ENCODE peak calls at places on chromosome X, in five cellular contexts. One of them, this sample, is unnamed. For H3K36me3, the result is how much of the 10 kb centered on the place peaks cover.

GRCh38 chrX:115582871-115583729 is 22.1 kb downstream of the PLS3 start:
- DNase-seq in upper lobe of right lung: peak
- DNase-seq in psoas muscle: no peak
- DNase-seq in heart left ventricle: no peak
- DNase-seq in OCI-LY7: no peak
- DNase-seq in this sample: peak

GRCh38 chrX:41596586-41596985 is 92.2 kb upstream of the GPR34 start:
- DNase-seq in upper lobe of right lung: no peak
- DNase-seq in psoas muscle: no peak
- DNase-seq in heart left ventricle: no peak
- DNase-seq in OCI-LY7: peak
- DNase-seq in this sample: no peak

GRCh38 chrX:49193542-49193964 is 6.4 kb downstream of the SYP start:
- DNase-seq in upper lobe of right lung: no peak
- DNase-seq in psoas muscle: no peak
- DNase-seq in heart left ventricle: no peak
- DNase-seq in OCI-LY7: no peak
- DNase-seq in this sample: no peak

GRCh38 chrX:22109442-22109841 is 77.3 kb downstream of the PHEX start:
- DNase-seq in upper lobe of right lung: no peak
- DNase-seq in psoas muscle: no peak
- DNase-seq in heart left ventricle: no peak
- DNase-seq in OCI-LY7: no peak
- DNase-seq in this sample: no peak

GRCh38 chrX:150857453-150857852 is 41.0 kb downstream of the CD99L2 start:
- DNase-seq in upper lobe of right lung: no peak
- DNase-seq in psoas muscle: no peak
- DNase-seq in heart left ventricle: no peak
- DNase-seq in OCI-LY7: no peak
- DNase-seq in this sample: no peak

GRCh38 chrX:4708970-4709760 is 995.7 kb upstream of the PRKX start:
- DNase-seq in upper lobe of right lung: no peak
- DNase-seq in psoas muscle: no peak
- DNase-seq in heart left ventricle: no peak
- DNase-seq in OCI-LY7: no peak
- DNase-seq in this sample: peak

GRCh38 chrX:115260330-115260729 is 26.4 kb upstream of the LRCH2 start:
- DNase-seq in upper lobe of right lung: no peak
- DNase-seq in psoas muscle: no peak
- DNase-seq in heart left ventricle: no peak
- DNase-seq in OCI-LY7: no peak
- DNase-seq in this sample: no peak

GRCh38 chrX:150841466-150842197 is 56.8 kb downstream of the CD99L2 start:
- DNase-seq in upper lobe of right lung: no peak
- DNase-seq in psoas muscle: no peak
- DNase-seq in heart left ventricle: no peak
- DNase-seq in OCI-LY7: no peak
- DNase-seq in this sample: no peak

GRCh38 chrX:11117751-11118150 is 6.6 kb downstream of the HCCS start:
- DNase-seq in upper lobe of right lung: no peak
- DNase-seq in psoas muscle: no peak
- DNase-seq in heart left ventricle: no peak
- DNase-seq in OCI-LY7: no peak
- DNase-seq in this sample: no peak

GRCh38 chrX:130402211-130402684 is 461 bp downstream of the RBMX2 start:
- DNase-seq in upper lobe of right lung: no peak
- DNase-seq in psoas muscle: no peak
- DNase-seq in heart left ventricle: no peak
- DNase-seq in OCI-LY7: no peak
- DNase-seq in this sample: no peak

GRCh38 chrX:24231169-24231568 is 81.6 kb downstream of the ZFX start:
- DNase-seq in upper lobe of right lung: no peak
- DNase-seq in psoas muscle: no peak
- DNase-seq in heart left ventricle: no peak
- DNase-seq in OCI-LY7: no peak
- DNase-seq in this sample: peak

GRCh38 chrX:107619836-107620235 is 8.5 kb upstream of the PRPS1 start:
- DNase-seq in upper lobe of right lung: no peak
- DNase-seq in psoas muscle: no peak
- DNase-seq in heart left ventricle: no peak
- DNase-seq in OCI-LY7: no peak
- DNase-seq in this sample: no peak

GRCh38 chrX:15322472-15322871 is 7.0 kb upstream of the ASB11 start:
- DNase-seq in upper lobe of right lung: no peak
- DNase-seq in psoas muscle: no peak
- DNase-seq in heart left ventricle: no peak
- DNase-seq in OCI-LY7: no peak
- DNase-seq in this sample: no peak

DNA sequence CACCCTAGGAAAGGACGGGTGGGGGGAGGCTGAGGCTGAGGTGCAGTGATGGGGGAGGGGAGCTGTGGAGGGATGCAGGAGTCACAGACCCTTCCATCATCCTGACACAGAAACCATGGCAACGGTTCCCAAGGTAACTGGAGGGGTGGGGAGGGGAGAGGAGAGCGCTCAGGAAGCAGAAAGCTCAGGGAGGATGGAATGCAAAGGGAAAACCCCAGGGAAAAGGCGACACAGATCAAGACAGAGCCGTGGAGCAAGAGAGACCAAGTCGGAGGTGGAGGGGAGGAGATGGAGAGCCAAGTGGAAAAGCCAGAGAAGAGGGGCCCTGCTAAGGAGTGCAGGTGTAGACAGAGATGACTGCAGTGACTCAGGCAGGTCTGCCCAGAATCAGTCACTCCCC is 14.5 kb downstream of the L1CAM start:
- DNase-seq in upper lobe of right lung: no peak
- DNase-seq in psoas muscle: no peak
- DNase-seq in heart left ventricle: no peak
- DNase-seq in OCI-LY7: no peak
- DNase-seq in this sample: no peak
- H3K36me3 ChIP-seq in upper lobe of right lung: under half
- H3K36me3 ChIP-seq in psoas muscle: under half
- H3K36me3 ChIP-seq in heart left ventricle: under half
- H3K36me3 ChIP-seq in OCI-LY7: under half
- H3K36me3 ChIP-seq in this sample: under half

GRCh38 chrX:136525738-136526606 is 6.0 kb upstream of the VGLL1 start:
- DNase-seq in upper lobe of right lung: no peak
- DNase-seq in psoas muscle: peak
- DNase-seq in heart left ventricle: peak
- DNase-seq in OCI-LY7: no peak
- DNase-seq in this sample: peak
- H3K27ac ChIP-seq in upper lobe of right lung: no peak
- H3K27ac ChIP-seq in psoas muscle: peak
- H3K27ac ChIP-seq in heart left ventricle: peak
- H3K27ac ChIP-seq in OCI-LY7: no peak
- H3K27ac ChIP-seq in this sample: no peak

DNA sequence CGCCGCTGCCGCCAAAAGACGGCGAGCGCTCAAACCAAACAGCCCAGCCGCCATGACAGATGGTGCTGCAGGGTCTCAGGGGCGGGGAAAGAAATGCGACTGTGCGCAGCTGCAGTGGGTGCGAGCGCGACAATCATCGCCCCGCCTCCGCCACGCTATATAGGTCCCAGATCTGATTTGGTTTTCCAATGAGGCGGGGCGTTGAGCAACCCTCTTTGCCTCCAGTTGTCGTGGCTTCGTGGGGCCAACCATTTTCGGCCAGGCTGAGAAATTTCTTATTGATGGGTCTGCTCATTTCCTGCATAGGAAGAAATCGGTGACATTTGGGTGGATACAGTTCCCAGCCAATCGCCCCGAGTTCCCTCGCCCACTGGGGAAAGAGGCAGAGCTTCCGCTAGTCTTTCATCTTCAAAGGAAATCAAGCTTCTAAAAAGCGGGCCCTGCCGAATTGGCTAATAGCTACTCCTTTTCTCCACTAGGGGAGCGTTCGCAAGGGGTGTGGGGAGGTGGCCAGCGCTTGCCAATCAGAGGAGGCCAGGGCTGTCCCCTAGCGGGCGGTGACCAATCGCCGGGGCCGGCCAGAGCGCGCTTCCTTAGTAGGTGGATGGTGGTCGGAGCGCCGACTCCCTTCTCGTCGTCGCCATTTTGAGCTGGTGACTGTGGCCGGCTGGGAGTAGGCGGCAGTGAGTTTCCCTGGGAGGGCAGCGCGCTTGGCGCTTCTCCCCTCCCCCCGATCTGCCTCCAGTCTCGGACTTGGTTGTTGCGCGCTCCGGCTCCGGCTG is at the start of the genes NDUFB11 and RBM10:
- DNase-seq in upper lobe of right lung: peak
- DNase-seq in psoas muscle: peak
- DNase-seq in heart left ventricle: peak
- DNase-seq in OCI-LY7: peak
- DNase-seq in this sample: peak
- H3K36me3 ChIP-seq in upper lobe of right lung: under half
- H3K36me3 ChIP-seq in psoas muscle: under half
- H3K36me3 ChIP-seq in heart left ventricle: under half
- H3K36me3 ChIP-seq in OCI-LY7: under half
- H3K36me3 ChIP-seq in this sample: under half

DNA sequence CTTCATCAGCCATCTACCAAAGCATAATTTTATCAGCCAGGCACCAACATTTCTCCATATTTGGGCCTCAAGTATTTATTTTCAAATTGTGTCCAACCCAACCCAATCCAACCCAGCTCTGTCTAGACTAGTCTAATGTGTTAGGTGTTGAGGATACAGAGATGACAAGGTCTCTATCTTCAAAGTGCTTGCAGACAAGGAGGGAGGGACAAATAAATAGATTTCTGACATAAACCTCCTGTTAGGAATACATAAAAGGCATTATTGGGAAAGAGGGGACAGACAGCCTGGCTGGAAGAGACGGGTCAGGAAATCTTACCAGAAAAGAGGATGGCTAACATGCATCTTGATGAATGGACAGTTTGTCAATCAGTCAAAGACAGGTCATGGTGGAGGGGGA is 115.4 kb upstream of the RPS6KA3 start:
- DNase-seq in upper lobe of right lung: no peak
- DNase-seq in psoas muscle: no peak
- DNase-seq in heart left ventricle: no peak
- DNase-seq in OCI-LY7: no peak
- DNase-seq in this sample: no peak
- H3K27ac ChIP-seq in upper lobe of right lung: no peak
- H3K27ac ChIP-seq in psoas muscle: no peak
- H3K27ac ChIP-seq in heart left ventricle: no peak
- H3K27ac ChIP-seq in OCI-LY7: no peak
- H3K27ac ChIP-seq in this sample: no peak